ENCODE peak calls at places on chromosomes 6 and 20, in nine cellular contexts. I, P, K, E, S, N, A, U and J are unnamed samples.
A peak's percentile ranks its signal among the peaks of the same experiment; 100 is the strongest.

GRCh38 chr20:50020283-50020682 is 37.5 kb downstream of the SNAI1 start:
- DNase-seq in E (no peak), I (peak; percentile 57), A (no peak), K (no peak), P (no peak), S (no peak), N (no peak), U (no peak), J (no peak)

GRCh38 chr6:50849016-50849748 is 30.5 kb downstream of the TFAP2B start:
- DNase-seq in I (no peak), S (no peak), U (no peak), A (no peak), N (no peak), K (no peak), P (no peak), E (no peak), J (no peak)

GRCh38 chr20:10761786-10762185 is 88.0 kb upstream of the JAG1 start:
- DNase-seq in N (peak; percentile 41), I (peak; percentile 69), K (no peak), P (no peak), U (no peak), S (no peak), A (no peak), E (no peak), J (no peak)

GRCh38 chr20:47125553-47126373 is 230.7 kb downstream of the ZMYND8 start:
- DNase-seq in S (peak; percentile 15), K (peak; percentile 69), P (no peak), E (no peak), I (peak; percentile 64), U (peak; percentile 24), A (no peak), N (no peak), J (no peak)

GRCh38 chr6:11236351-11236750 is 3.9 kb upstream of the NEDD9 start:
- DNase-seq in N (peak; percentile 20), P (no peak), K (no peak), S (no peak), U (no peak), E (peak; percentile 46), A (peak; percentile 29), I (no peak), J (peak; percentile 73)

GRCh38 chr6:37077459-37078296 is 72.2 kb downstream of the FGD2 start:
- DNase-seq in U (peak; percentile 92), I (peak; percentile 97), E (no peak), A (no peak), P (no peak), K (no peak), N (no peak), S (no peak), J (no peak)

GRCh38 chr20:62516345-62516744 is 40.5 kb upstream of the GATA5 start:
- DNase-seq in I (no peak), U (no peak), S (no peak), E (no peak), A (no peak), K (no peak), P (no peak), N (no peak), J (peak; percentile 56)

GRCh38 chr6:21101694-21102093 is 491.9 kb upstream of the SOX4 start:
- DNase-seq in U (no peak), I (no peak), K (no peak), A (no peak), E (no peak), N (peak; percentile 87), P (no peak), S (no peak), J (no peak)

GRCh38 chr6:168045706-168046620 is 33.0 kb downstream of the FRMD1 start:
- DNase-seq in P (no peak), N (no peak), K (no peak), E (no peak), U (no peak), A (no peak), I (no peak), S (no peak), J (no peak)

GRCh38 chr6:41574002-41574401 is 27.8 kb downstream of the FOXP4 start:
- DNase-seq in U (no peak), E (no peak), A (no peak), P (no peak), I (no peak), S (no peak), K (no peak), N (no peak), J (no peak)

GRCh38 chr6:44621846-44622245 is 234.3 kb downstream of the CDC5L start:
- DNase-seq in S (no peak), E (no peak), P (no peak), U (no peak), I (peak; percentile 17), N (peak; percentile 16), A (no peak), K (no peak), J (no peak)

GRCh38 chr20:47205577-47206123 is 150.8 kb downstream of the ZMYND8 start:
- DNase-seq in U (peak; percentile 43), S (peak; percentile 73), E (no peak), P (no peak), A (no peak), I (peak; percentile 83), K (peak; percentile 9), N (peak; percentile 91), J (peak; percentile 90)

GRCh38 chr20:6600336-6600735 is 167.2 kb upstream of the BMP2 start:
- DNase-seq in I (no peak), N (no peak), P (no peak), K (no peak), S (no peak), A (no peak), E (no peak), U (no peak), J (no peak)

GRCh38 chr6:116562614-116563013 is 8.7 kb upstream of the RWDD1 start:
- DNase-seq in U (no peak), A (no peak), N (no peak), I (peak; percentile 41), K (no peak), E (no peak), S (no peak), P (no peak), J (no peak)

GRCh38 chr6:46652603-46653438 is at the start of the genes CYP39A1 and SLC25A27:
- DNase-seq in A (peak; percentile 72), U (peak; percentile 38), K (peak; percentile 87), N (peak; percentile 80), P (peak; percentile 59), E (peak; percentile 81), S (peak; percentile 74), I (peak; percentile 76), J (peak; percentile 87)